ENCODE peak calls at places on chromosomes 3 and 15, in four cellular contexts. Z, B, I and D are unnamed samples.

GRCh38 chr15:67196222-67196621 is 58.2 kb downstream of the AAGAB start:
- DNase-seq in I (no peak), Z (no peak), B (no peak), D (no peak)

GRCh38 chr15:41862515-41863116 is 24.0 kb downstream of the PLA2G4B start:
- DNase-seq in B (no peak), Z (no peak), I (no peak), D (no peak)

GRCh38 chr15:31262901-31263671 is 63.5 kb upstream of the KLF13 start:
- DNase-seq in I (peak), B (peak), Z (no peak), D (peak)

GRCh38 chr3:99747915-99748314 is 69.7 kb upstream of the CMSS1 start:
- DNase-seq in B (peak), Z (peak), I (no peak), D (no peak)

GRCh38 chr3:55164191-55164590 is 236.3 kb upstream of the LRTM1 start:
- DNase-seq in Z (no peak), B (no peak), I (no peak), D (no peak)

GRCh38 chr3:66923991-66924390 is 74.1 kb upstream of the KBTBD8 start:
- DNase-seq in I (no peak), Z (no peak), B (no peak), D (no peak)

GRCh38 chr3:12135029-12135634 is 23.6 kb downstream of the TIMP4 start:
- DNase-seq in I (peak), B (peak), Z (peak), D (peak)

GRCh38 chr15:38899300-38899699 is 334.7 kb upstream of the RASGRP1 start:
- DNase-seq in B (no peak), I (no peak), Z (no peak), D (no peak)

GRCh38 chr3:17444865-17445264 is 297.6 kb downstream of the TBC1D5 start:
- DNase-seq in B (no peak), Z (no peak), I (no peak), D (no peak)

GRCh38 chr3:40546811-40547210 is 22.1 kb downstream of the ZNF621 start:
- DNase-seq in B (peak), I (no peak), Z (peak), D (no peak)

GRCh38 chr3:192879346-192880031 is 38.2 kb downstream of the MB21D2 start:
- DNase-seq in I (no peak), Z (peak), B (peak), D (no peak)

GRCh38 chr3:126338796-126339241 is 18.4 kb downstream of the KLF15 start:
- DNase-seq in I (no peak), B (no peak), Z (no peak), D (no peak)

GRCh38 chr3:58537412-58538301 is 667 bp upstream of the ACOX2 start:
- DNase-seq in I (no peak), Z (no peak), B (no peak), D (no peak)

GRCh38 chr3:65029130-65029529 is 341.3 kb upstream of the ADAMTS9 start:
- DNase-seq in I (no peak), Z (no peak), B (no peak), D (no peak)

GRCh38 chr3:128800241-128801187 is 74.5 kb downstream of the RAB7A start:
- DNase-seq in I (no peak), B (no peak), Z (no peak), D (peak)

GRCh38 chr3:138477120-138477519 is 42.7 kb downstream of the ESYT3 start:
- DNase-seq in B (no peak), Z (no peak), I (no peak), D (no peak)

GRCh38 chr3:171806200-171807128 is 3.8 kb downstream of the PLD1 start:
- DNase-seq in Z (peak), B (peak), I (no peak), D (no peak)

GRCh38 chr15:101276501-101277037 is 716 bp downstream of the SELENOS start:
- DNase-seq in Z (peak), I (peak), B (no peak), D (peak)

GRCh38 chr3:8784676-8785435 is 15.4 kb upstream of the OXTR start:
- DNase-seq in I (no peak), Z (no peak), B (no peak), D (no peak)

GRCh38 chr15:67827561-67828378 is 2.5 kb downstream of the SKOR1 start:
- DNase-seq in I (no peak), Z (no peak), B (no peak), D (no peak)

GRCh38 chr15:57218826-57219576 is 157.3 kb upstream of the CGNL1 start:
- DNase-seq in B (peak), Z (peak), I (no peak), D (no peak)

GRCh38 chr3:73255609-73256029 is 194.2 kb downstream of the EBLN2 start:
- DNase-seq in Z (peak), B (peak), I (no peak), D (no peak)

GRCh38 chr15:79172032-79172481 is 81.5 kb upstream of the RASGRF1 start:
- DNase-seq in I (no peak), Z (no peak), B (no peak), D (no peak)

GRCh38 chr3:141063831-141064230 is 12.7 kb downstream of the SPSB4 start:
- DNase-seq in B (no peak), Z (no peak), I (no peak), D (no peak)

GRCh38 chr3:46114324-46114988 is 87.2 kb upstream of the XCR1 start:
- DNase-seq in I (no peak), Z (no peak), B (peak), D (no peak)

GRCh38 chr3:135106445-135106844 is 311.4 kb downstream of the EPHB1 start:
- DNase-seq in B (peak), Z (peak), I (peak), D (peak)

GRCh38 chr15:77632760-77633133 is at the start of gene LINGO1:
- DNase-seq in Z (peak), B (no peak), I (peak), D (no peak)

GRCh38 chr3:14522129-14522691 is 17.9 kb downstream of the GRIP2 start:
- DNase-seq in I (no peak), Z (no peak), B (no peak), D (no peak)

GRCh38 chr3:41464401-41464800 is 265.1 kb downstream of the CTNNB1 start:
- DNase-seq in B (no peak), I (no peak), Z (no peak), D (no peak)

GRCh38 chr3:65500398-65501306 is 538.1 kb downstream of the MAGI1 start:
- DNase-seq in B (no peak), I (no peak), Z (no peak), D (no peak)

GRCh38 chr3:105970283-105970682 is 101.5 kb upstream of the CBLB start:
- DNase-seq in B (peak), Z (peak), I (no peak), D (no peak)

GRCh38 chr3:1087066-1087555 is 5.7 kb upstream of the CNTN6 start:
- DNase-seq in B (peak), Z (peak), I (no peak), D (no peak)

GRCh38 chr3:141646760-141647561 is 91.1 kb upstream of the RNF7 start:
- DNase-seq in B (no peak), Z (peak), I (no peak), D (no peak)

GRCh38 chr15:88077249-88077810 is 179.2 kb downstream of the NTRK3 start:
- DNase-seq in Z (no peak), I (no peak), B (no peak), D (no peak)

GRCh38 chr3:28935141-28935540 is 345.7 kb upstream of the RBMS3 start:
- DNase-seq in Z (no peak), B (no peak), I (no peak), D (peak)

GRCh38 chr15:101089579-101090459 is 162.0 kb downstream of the CHSY1 start:
- DNase-seq in B (no peak), Z (no peak), I (no peak), D (no peak)

GRCh38 chr3:32842531-32842931 is 24.7 kb downstream of the TRIM71 start:
- DNase-seq in I (no peak), B (no peak), Z (no peak), D (no peak)

GRCh38 chr3:104632947-104633346 is 733.8 kb upstream of the ALCAM start:
- DNase-seq in I (no peak), Z (no peak), B (no peak), D (no peak)

GRCh38 chr3:104632521-104632920 is 734.2 kb upstream of the ALCAM start:
- DNase-seq in I (no peak), Z (no peak), B (no peak), D (no peak)

GRCh38 chr3:104631254-104631653 is 735.5 kb upstream of the ALCAM start:
- DNase-seq in I (no peak), Z (no peak), B (no peak), D (no peak)

GRCh38 chr3:104635872-104636580 is 730.7 kb upstream of the ALCAM start:
- DNase-seq in Z (no peak), B (no peak), I (no peak), D (no peak)
- TF ChIP-seq CTCF in Z (no peak), B (peak), I (no peak), D (no peak)

GRCh38 chr3:98574157-98574556 is 19.3 kb downstream of the CPOX start:
- DNase-seq in Z (no peak), B (no peak), I (no peak), D (peak)

GRCh38 chr3:98567646-98568280 is 25.6 kb downstream of the CPOX start:
- DNase-seq in B (no peak), I (no peak), Z (no peak), D (peak)

GRCh38 chr3:98577178-98577895 is 16.1 kb downstream of the CPOX start:
- DNase-seq in Z (no peak), B (peak), I (no peak), D (no peak)

GRCh38 chr3:98568402-98568801 is 25.0 kb downstream of the CPOX start:
- DNase-seq in I (no peak), B (no peak), Z (no peak), D (no peak)

GRCh38 chr3:98573231-98573728 is 20.1 kb downstream of the CPOX start:
- DNase-seq in Z (peak), B (no peak), I (no peak), D (no peak)
- TF ChIP-seq CTCF in Z (peak), B (peak), I (no peak), D (peak)

GRCh38 chr3:76657909-76658308 is 382.0 kb upstream of the ROBO2 start:
- DNase-seq in Z (no peak), B (no peak), I (no peak), D (no peak)
- TF ChIP-seq CTCF in Z (no peak), B (no peak), I (no peak), D (no peak)

DNA sequence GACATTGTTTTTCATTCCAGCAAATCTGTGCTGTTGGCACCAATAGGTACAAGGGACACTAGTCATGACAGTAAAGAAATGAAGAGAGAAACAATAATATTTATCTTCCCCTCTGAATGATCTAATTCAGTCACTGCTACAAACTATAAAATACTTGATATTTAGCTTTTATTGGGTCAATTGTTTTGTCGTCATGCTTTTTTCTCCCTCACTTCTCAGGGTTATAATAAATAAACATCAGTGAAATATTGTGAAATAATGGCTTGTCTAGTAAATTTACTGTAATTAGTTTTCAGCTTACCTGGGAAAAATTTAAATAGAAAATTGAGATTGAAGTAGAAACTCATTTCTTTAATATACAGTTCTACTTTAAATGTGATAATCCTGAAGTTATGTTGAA is 166.7 kb upstream of the MLF1 start:
- DNase-seq in B (no peak), I (no peak), Z (no peak), D (no peak)
- TF ChIP-seq CTCF in B (no peak), I (no peak), Z (no peak), D (no peak)

GRCh38 chr3:122680381-122681293 is at the start of gene PARP14:
- DNase-seq in I (peak), Z (peak), B (peak), D (peak)
- TF ChIP-seq CTCF in I (no peak), Z (peak), B (no peak), D (no peak)

DNA sequence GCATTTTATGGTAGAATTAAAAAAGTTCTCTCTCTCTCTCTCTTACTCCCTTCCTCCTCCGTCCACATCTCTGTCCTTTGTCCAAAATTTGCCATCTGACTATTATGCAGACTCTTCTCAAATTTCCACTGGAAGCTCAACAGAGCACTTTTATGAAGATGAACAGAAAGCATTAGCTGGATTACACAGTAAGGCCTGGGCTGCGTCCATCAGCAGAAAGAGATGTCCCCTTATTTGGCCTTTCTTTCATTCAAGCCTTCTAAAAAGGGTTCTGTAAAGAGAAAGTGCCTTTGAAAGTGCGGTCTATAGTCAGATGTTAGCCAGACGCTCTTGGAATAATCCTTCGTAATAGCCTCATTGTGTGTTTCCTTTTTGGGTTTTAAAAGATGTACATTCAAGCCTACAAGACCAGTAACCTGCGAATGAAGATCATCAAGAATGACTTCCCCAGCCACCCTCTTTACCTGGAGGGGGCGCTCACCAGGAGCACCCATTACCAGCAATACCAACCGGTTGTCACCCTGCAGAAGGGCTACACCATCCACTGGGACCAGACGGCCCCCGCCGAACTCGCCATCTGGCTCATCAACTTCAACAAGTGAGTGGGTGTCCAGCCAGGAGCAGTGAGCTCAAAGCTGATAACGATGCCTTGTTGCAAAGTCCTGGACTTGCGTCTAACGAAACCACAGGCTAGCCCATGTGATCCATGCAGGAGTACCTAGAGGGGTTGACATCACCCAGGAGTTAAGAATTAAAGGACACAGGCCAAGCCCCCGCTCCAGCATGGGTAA is 53.1 kb downstream of the MESD start:
- DNase-seq in B (no peak), Z (no peak), I (no peak), D (no peak)
- TF ChIP-seq CTCF in B (no peak), Z (no peak), I (no peak), D (no peak)

GRCh38 chr3:63791974-63792373 is 27.1 kb upstream of the C3orf49 start:
- DNase-seq in Z (peak), B (peak), I (no peak), D (no peak)
- TF ChIP-seq CTCF in Z (peak), B (peak), I (no peak), D (no peak)

DNA sequence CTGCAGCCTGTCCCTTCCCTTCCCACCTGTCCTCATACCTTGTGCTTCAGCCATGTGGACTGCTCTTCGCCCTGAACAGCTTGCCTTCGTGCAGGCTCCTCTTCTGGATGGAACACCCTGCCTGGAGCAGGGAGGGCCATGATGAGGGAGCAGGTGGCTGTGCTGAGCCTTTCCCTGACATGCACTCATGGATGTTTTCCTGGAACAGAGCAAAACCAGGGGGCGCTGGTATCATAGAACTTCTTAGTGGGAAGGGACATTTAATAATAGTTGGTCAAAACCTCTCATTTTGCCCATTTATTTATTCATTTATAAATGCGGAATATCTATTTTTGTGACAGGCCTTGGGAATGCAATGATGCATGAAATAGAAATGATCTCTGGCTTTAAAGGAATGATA is 149.3 kb downstream of the CACNA1D start:
- DNase-seq in B (no peak), I (no peak), Z (no peak), D (no peak)
- TF ChIP-seq CTCF in B (no peak), I (no peak), Z (no peak), D (no peak)